ENCODE peak calls at places on chromosomes 3 and 15, in seven cellular contexts. I, Q, U, Z, S, J and Y are unnamed samples.
A peak's percentile ranks its signal among the peaks of the same experiment; 100 is the strongest.

GRCh38 chr3:170233532-170233931 is 11.3 kb downstream of the PRKCI start:
- DNase-seq in J (no peak), U (no peak), Z (no peak), Q (no peak), S (peak; percentile 5), I (no peak), Y (peak; percentile 32)

GRCh38 chr15:64524778-64525177 is 64.4 kb downstream of the ZNF609 start:
- DNase-seq in Q (no peak), Z (no peak), U (no peak), J (no peak), S (peak; percentile 30), I (no peak), Y (no peak)

GRCh38 chr3:156201411-156202405 is 81.3 kb downstream of the KCNAB1 start:
- DNase-seq in J (no peak), I (no peak), Z (no peak), Q (no peak), S (no peak), U (no peak), Y (no peak)

GRCh38 chr3:71718069-71718468 is 7.1 kb downstream of the EIF4E3 start:
- DNase-seq in Z (no peak), I (no peak), J (no peak), S (no peak), U (no peak), Q (no peak), Y (no peak)

GRCh38 chr3:45612918-45613602 is 18.5 kb downstream of the LIMD1 start:
- DNase-seq in Q (no peak), S (no peak), Z (no peak), J (no peak), I (no peak), U (peak; percentile 91), Y (no peak)

GRCh38 chr15:94229591-94230365 is 1.6 kb upstream of the MCTP2 start:
- DNase-seq in J (no peak), U (peak; percentile 70), S (no peak), Q (no peak), Z (no peak), I (no peak), Y (no peak)

GRCh38 chr3:69510481-69511031 is 124.7 kb upstream of the FRMD4B start:
- DNase-seq in U (no peak), Z (no peak), J (no peak), I (no peak), Q (no peak), S (no peak), Y (no peak)

GRCh38 chr3:118618247-118619040 is 416.2 kb downstream of the IGSF11 start:
- DNase-seq in Q (no peak), S (no peak), J (no peak), Z (no peak), U (no peak), I (no peak), Y (no peak)

GRCh38 chr3:71444028-71444860 is 139.3 kb downstream of the FOXP1 start:
- DNase-seq in J (no peak), S (no peak), I (no peak), U (peak; percentile 82), Q (no peak), Z (peak; percentile 73), Y (peak; percentile 74)

GRCh38 chr3:183825380-183826161 is at the start of gene MAP6D1:
- DNase-seq in Q (no peak), J (peak; percentile 85), S (no peak), Z (peak; percentile 96), U (no peak), I (peak; percentile 22), Y (peak; percentile 90)

GRCh38 chr15:77530576-77530975 is 102.1 kb downstream of the LINGO1 start:
- DNase-seq in S (no peak), Q (no peak), U (no peak), J (no peak), Z (no peak), I (no peak), Y (peak; percentile 77)

GRCh38 chr3:123287051-123287961 is 85.6 kb downstream of the SEC22A start:
- DNase-seq in J (peak; percentile 42), I (no peak), U (no peak), Q (no peak), S (no peak), Z (peak; percentile 7), Y (no peak)

GRCh38 chr3:39644176-39644575 is 165.2 kb upstream of the MYRIP start:
- DNase-seq in U (no peak), J (no peak), I (no peak), Z (no peak), Q (no peak), S (no peak), Y (no peak)

GRCh38 chr15:76190767-76191538 is 120.3 kb downstream of the ETFA start:
- DNase-seq in J (peak; percentile 91), S (peak; percentile 67), Q (peak; percentile 86), U (peak; percentile 43), I (peak; percentile 46), Z (peak; percentile 93), Y (peak; percentile 96)

GRCh38 chr15:40367038-40367672 is 9.1 kb downstream of the DISP2 start:
- DNase-seq in S (no peak), U (no peak), Z (no peak), I (no peak), Q (no peak), J (no peak), Y (no peak)

GRCh38 chr3:141797167-141797773 is 34.1 kb downstream of the GRK7 start:
- DNase-seq in S (no peak), Q (no peak), J (peak; percentile 86), I (no peak), Z (no peak), U (no peak), Y (no peak)

GRCh38 chr15:41979493-41980266 is 7.3 kb upstream of the EHD4 start:
- DNase-seq in Q (no peak), S (no peak), I (no peak), J (no peak), Z (no peak), U (no peak), Y (no peak)

GRCh38 chr3:61593630-61594029 is 32.3 kb downstream of the PTPRG start:
- DNase-seq in I (no peak), S (no peak), Z (peak; percentile 11), U (no peak), J (no peak), Q (no peak), Y (no peak)

GRCh38 chr15:98785796-98786581 is 137.7 kb downstream of the IGF1R start:
- DNase-seq in I (no peak), Z (no peak), S (peak; percentile 36), U (peak; percentile 23), Q (no peak), J (no peak), Y (no peak)

GRCh38 chr15:62740141-62741004 is 302.2 kb upstream of the TPM1 start:
- DNase-seq in U (no peak), I (no peak), J (no peak), S (no peak), Z (peak; percentile 24), Q (no peak), Y (no peak)

GRCh38 chr15:62739507-62739906 is 303.0 kb upstream of the TPM1 start:
- DNase-seq in J (no peak), S (no peak), I (no peak), Q (no peak), U (no peak), Z (peak; percentile 17), Y (peak; percentile 65)

GRCh38 chr15:62737551-62737950 is 305.0 kb upstream of the TPM1 start:
- DNase-seq in I (no peak), J (no peak), U (no peak), Q (no peak), S (no peak), Z (no peak), Y (no peak)

GRCh38 chr15:62741106-62741505 is 301.4 kb upstream of the TPM1 start:
- DNase-seq in I (no peak), S (no peak), Q (no peak), U (no peak), Z (no peak), J (no peak), Y (no peak)

DNA sequence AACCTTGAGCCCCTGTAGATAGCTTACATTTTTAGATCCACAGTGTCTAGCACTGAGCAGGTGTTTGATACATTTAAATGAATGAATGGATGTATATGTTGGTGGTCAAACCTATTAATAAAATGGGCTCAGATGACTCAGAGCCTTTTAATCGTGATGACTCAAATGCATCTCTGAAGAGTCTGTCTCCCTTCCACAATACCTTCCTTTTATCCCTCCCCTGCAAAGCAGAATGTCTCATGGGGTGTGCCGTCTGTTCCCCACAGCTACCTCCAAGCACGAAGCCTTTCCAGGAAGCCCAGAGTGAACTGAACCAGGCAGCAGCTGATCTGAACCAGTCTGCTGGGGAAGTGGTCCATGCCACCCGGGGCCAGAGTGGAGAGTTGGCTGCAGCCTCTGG is 303.5 kb upstream of the TPM1 start:
- DNase-seq in Q (no peak), Z (no peak), I (peak; percentile 68), J (no peak), U (no peak), S (no peak), Y (no peak)
- TF ChIP-seq JUND in Q (no peak), Z (peak; percentile 84), I (peak; percentile 76), J (no peak), U (no peak), S (no peak), Y (no peak)

GRCh38 chr3:100426029-100426682 is 24.8 kb downstream of the LNP1 start:
- DNase-seq in J (no peak), S (no peak), Z (no peak), I (no peak), Q (no peak), U (no peak), Y (no peak)
- TF ChIP-seq JUND in J (no peak), S (no peak), Z (no peak), I (no peak), Q (no peak), U (no peak), Y (no peak)

GRCh38 chr3:13303410-13303809 is 116.7 kb downstream of the NUP210 start:
- DNase-seq in S (no peak), U (no peak), Q (no peak), I (no peak), Z (no peak), J (no peak), Y (no peak)

GRCh38 chr3:13305623-13306022 is 114.5 kb downstream of the NUP210 start:
- DNase-seq in U (no peak), I (no peak), Z (no peak), Q (no peak), J (no peak), S (no peak), Y (no peak)

GRCh38 chr3:13309004-13309403 is 111.1 kb downstream of the NUP210 start:
- DNase-seq in S (no peak), Q (no peak), J (no peak), I (no peak), Z (no peak), U (no peak), Y (no peak)

GRCh38 chr3:13308406-13308805 is 111.7 kb downstream of the NUP210 start:
- DNase-seq in S (peak; percentile 47), Z (peak; percentile 74), J (peak; percentile 84), U (no peak), I (peak; percentile 24), Q (peak; percentile 71), Y (peak; percentile 36)

DNA sequence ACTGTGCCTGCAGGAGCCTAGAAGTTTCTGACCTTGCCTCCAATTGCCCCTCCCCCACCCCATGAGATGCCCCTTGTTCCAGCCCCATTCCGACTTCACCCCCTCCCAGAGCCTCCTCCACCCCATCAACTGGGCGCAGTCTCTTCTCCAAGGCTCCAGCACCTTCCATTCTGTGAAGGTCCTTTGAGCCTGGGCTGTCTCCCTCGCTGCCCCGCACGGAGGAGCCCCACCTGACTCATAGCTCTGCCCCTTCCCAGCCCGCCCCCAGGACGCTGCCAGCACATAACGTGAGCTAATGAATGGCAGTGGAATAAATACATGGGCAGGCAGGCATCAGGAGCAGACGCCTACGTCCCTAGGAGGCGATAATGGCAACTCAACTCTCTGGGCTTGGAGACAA is 113.1 kb downstream of the NUP210 start:
- DNase-seq in U (no peak), Q (no peak), I (no peak), S (no peak), Z (no peak), J (no peak), Y (no peak)
- TF ChIP-seq JUND in U (no peak), Q (no peak), I (no peak), S (no peak), Z (no peak), J (no peak), Y (no peak)

GRCh38 chr15:90837052-90837621 is 31.3 kb upstream of the FURIN start:
- DNase-seq in I (no peak), J (no peak), Z (no peak), S (no peak), U (no peak), Q (no peak), Y (no peak)
- TF ChIP-seq JUND in I (no peak), J (no peak), Z (no peak), S (no peak), U (no peak), Q (no peak), Y (no peak)